ENCODE peak calls at places on chromosomes 7 and 10, in eight cellular contexts. D is CD8-positive, alpha-beta T cell; A is stimulated activated CD4-positive, alpha-beta T cell treated with anti-CD3 and anti-CD28 coated beads, Interleukin-15, amount 100 ng/mL, for 1 hour; Q is Calu3; K is activated naive CD8-positive, alpha-beta T cell treated with anti-CD3 and anti-CD28 coated beads, Interleukin-2, amount 50 U/mL, for 24 hours; L is body of pancreas; U is EL; F is kidney tubule cell. N is an unnamed sample.

GRCh38 chr7:102451371-102452054 is 13.2 kb downstream of the ALKBH4 start:
- DNase-seq in D (no peak), A (no peak), Q (no peak), K (no peak), L (no peak), U (peak; percentile 41), F (peak; percentile 42), N (no peak)

GRCh38 chr7:100169147-100169850 is 882 bp upstream of the GAL3ST4 start:
- DNase-seq in D (peak; percentile 51), A (no peak), Q (no peak), K (no peak), L (no peak), U (no peak), F (no peak), N (no peak)

GRCh38 chr10:118405933-118406332 is 63.8 kb upstream of the FAM204A start:
- DNase-seq in D (no peak), A (no peak), Q (no peak), K (no peak), L (no peak), U (no peak), F (peak; percentile 55), N (peak; percentile 14)

GRCh38 chr7:43199333-43199732 is 86.9 kb downstream of the HECW1 start:
- DNase-seq in D (no peak), A (no peak), Q (no peak), K (no peak), L (no peak), U (peak; percentile 57), F (no peak), N (peak; percentile 28)

GRCh38 chr10:31878486-31878885 is 50.1 kb downstream of the ARHGAP12 start:
- DNase-seq in D (no peak), A (no peak), Q (no peak), K (no peak), L (no peak), U (no peak), F (no peak), N (no peak)

GRCh38 chr7:159040912-159041711 is 103.6 kb downstream of the VIPR2 start:
- DNase-seq in D (no peak), A (no peak), Q (no peak), K (no peak), L (no peak), U (no peak), F (no peak), N (no peak)

GRCh38 chr10:67665491-67665890 is 30.5 kb downstream of the CTNNA3 start:
- DNase-seq in D (no peak), A (no peak), Q (no peak), K (no peak), L (no peak), U (no peak), F (peak; percentile 10), N (no peak)

GRCh38 chr7:50598455-50599343 is 33.5 kb upstream of the DDC start:
- DNase-seq in D (no peak), A (no peak), Q (no peak), K (no peak), L (no peak), U (no peak), F (no peak), N (no peak)

GRCh38 chr7:99393363-99394187 is 14.8 kb downstream of the PDAP1 start:
- DNase-seq in D (no peak), A (no peak), Q (no peak), K (no peak), L (no peak), U (no peak), F (no peak), N (no peak)

GRCh38 chr10:110872984-110873569 is 1.3 kb downstream of the PDCD4 start:
- DNase-seq in D (no peak), A (no peak), Q (no peak), K (no peak), L (no peak), U (peak; percentile 8), F (no peak), N (peak; percentile 12)

GRCh38 chr10:28624351-28624750 is 53.0 kb upstream of the BAMBI start:
- DNase-seq in D (no peak), A (no peak), Q (no peak), K (no peak), L (no peak), U (no peak), F (peak; percentile 11), N (no peak)

GRCh38 chr10:34397324-34397723 is 417.8 kb downstream of the PARD3 start:
- DNase-seq in D (no peak), A (no peak), Q (no peak), K (no peak), L (no peak), U (peak; percentile 7), F (no peak), N (no peak)

GRCh38 chr7:16669581-16669980 is 23.6 kb downstream of the BZW2 start:
- DNase-seq in D (no peak), A (no peak), Q (no peak), K (no peak), L (no peak), U (peak; percentile 56), F (no peak), N (no peak)

GRCh38 chr7:143408686-143409551 is at the start of gene EPHA1:
- DNase-seq in D (peak; percentile 47), A (peak; percentile 18), Q (peak; percentile 81), K (peak; percentile 35), L (peak; percentile 81), U (no peak), F (peak; percentile 89), N (no peak)

GRCh38 chr10:14186245-14186644 is 144.5 kb downstream of the FRMD4A start:
- DNase-seq in D (no peak), A (no peak), Q (no peak), K (no peak), L (no peak), U (peak; percentile 25), F (peak; percentile 15), N (no peak)

GRCh38 chr7:95264225-95264927 is 60.0 kb downstream of the PON1 start:
- DNase-seq in D (no peak), A (no peak), Q (no peak), K (no peak), L (no peak), U (peak; percentile 63), F (no peak), N (no peak)

GRCh38 chr7:13411641-13412040 is 577.8 kb downstream of the ETV1 start:
- DNase-seq in D (no peak), A (no peak), Q (no peak), K (no peak), L (no peak), U (no peak), F (no peak), N (no peak)

GRCh38 chr10:75106242-75106641 is 5.2 kb upstream of the SAMD8 start:
- DNase-seq in D (no peak), A (no peak), Q (no peak), K (no peak), L (no peak), U (no peak), F (peak; percentile 13), N (no peak)

GRCh38 chr7:118052330-118052729 is 131.6 kb upstream of the LSM8 start:
- DNase-seq in D (no peak), A (no peak), Q (no peak), K (no peak), L (no peak), U (no peak), F (no peak), N (no peak)

GRCh38 chr7:157527686-157528085 is 190.9 kb downstream of the DNAJB6 start:
- DNase-seq in D (no peak), A (no peak), Q (no peak), K (no peak), L (no peak), U (no peak), F (no peak), N (no peak)

GRCh38 chr10:13743101-13743693 is 156.4 kb downstream of the PRPF18 start:
- DNase-seq in D (no peak), A (no peak), Q (no peak), K (no peak), L (no peak), U (no peak), F (no peak), N (no peak)

GRCh38 chr7:129176853-129177369 is 11.5 kb upstream of the SMO start:
- DNase-seq in D (no peak), A (no peak), Q (no peak), K (no peak), L (no peak), U (no peak), F (no peak), N (no peak)

GRCh38 chr10:48364659-48365405 is 58.4 kb downstream of the MAPK8 start:
- DNase-seq in D (no peak), A (no peak), Q (no peak), K (no peak), L (no peak), U (peak; percentile 55), F (peak; percentile 61), N (peak; percentile 89)

GRCh38 chr7:134031835-134032617 is 95.1 kb upstream of the LRGUK start:
- DNase-seq in D (peak; percentile 49), A (no peak), Q (no peak), K (no peak), L (no peak), U (no peak), F (no peak), N (no peak)

GRCh38 chr10:79435271-79436065 is 10.0 kb downstream of the ZCCHC24 start:
- DNase-seq in D (no peak), A (no peak), Q (no peak), K (no peak), L (no peak), U (no peak), F (no peak), N (no peak)

GRCh38 chr7:101538596-101539459 is 90.3 kb downstream of the MYL10 start:
- DNase-seq in D (peak; percentile 46), A (peak; percentile 48), Q (peak; percentile 63), K (peak; percentile 70), L (peak; percentile 66), U (peak; percentile 47), F (peak; percentile 49), N (peak; percentile 46)

GRCh38 chr7:48299580-48300169 is 128.4 kb downstream of the ABCA13 start:
- DNase-seq in D (no peak), A (no peak), Q (peak; percentile 81), K (peak; percentile 55), L (peak; percentile 58), U (peak; percentile 70), F (peak; percentile 64), N (peak; percentile 55)

GRCh38 chr10:49242604-49243003 is 54.4 kb upstream of the TMEM273 start:
- DNase-seq in D (no peak), A (no peak), Q (no peak), K (no peak), L (no peak), U (no peak), F (no peak), N (no peak)

GRCh38 chr10:35639651-35640311 is 2.3 kb downstream of the FZD8 start:
- DNase-seq in D (no peak), A (no peak), Q (no peak), K (peak; percentile 7), L (peak; percentile 38), U (peak; percentile 30), F (peak; percentile 63), N (peak; percentile 48)